ENCODE peak calls at places on chromosomes 5 and 9, in seven cellular contexts. K is BE2C, D is coronary artery, W is B cell, V is MCF 10A, U is RWPE1, A is HFFc6. T is an unnamed sample.

GRCh38 chr9:121455527-121456239 is 44.0 kb downstream of the GGTA1 start:
- DNase-seq in K (no peak), D (no peak), W (no peak), V (no peak), U (no peak), A (no peak), T (no peak)

GRCh38 chr9:69044226-69045219 is 9.0 kb downstream of the FXN start:
- DNase-seq in K (no peak), D (no peak), W (no peak), V (no peak), U (no peak), A (no peak), T (no peak)

GRCh38 chr9:108056805-108057386 is 567.3 kb upstream of the KLF4 start:
- DNase-seq in K (no peak), D (no peak), W (no peak), V (peak), U (peak), A (peak), T (no peak)

GRCh38 chr9:119372951-119373350 is 3.7 kb upstream of the BRINP1 start:
- DNase-seq in K (no peak), D (no peak), W (no peak), V (no peak), U (no peak), A (no peak), T (no peak)

GRCh38 chr9:1222511-1222910 is 172.4 kb downstream of the DMRT2 start:
- DNase-seq in K (no peak), D (no peak), W (no peak), V (no peak), U (no peak), A (peak), T (no peak)

GRCh38 chr5:139749242-139749641 is 46.4 kb upstream of the PSD2 start:
- DNase-seq in K (no peak), D (no peak), W (no peak), V (peak), U (no peak), A (no peak), T (no peak)

GRCh38 chr5:1244255-1244654 is 19.1 kb downstream of the SLC6A18 start:
- DNase-seq in K (no peak), D (no peak), W (no peak), V (no peak), U (no peak), A (no peak), T (no peak)

GRCh38 chr5:58745350-58745749 is 162.5 kb downstream of the RAB3C start:
- DNase-seq in K (no peak), D (no peak), W (no peak), V (no peak), U (no peak), A (no peak), T (no peak)

GRCh38 chr5:74919487-74919886 is 53.3 kb upstream of the FAM169A start:
- DNase-seq in K (no peak), D (no peak), W (peak), V (peak), U (peak), A (peak), T (no peak)

GRCh38 chr9:21964925-21965385 is 29.2 kb downstream of the CDKN2A start:
- DNase-seq in K (no peak), D (no peak), W (peak), V (no peak), U (no peak), A (no peak), T (no peak)

GRCh38 chr5:68224561-68225187 is 9.1 kb downstream of the PIK3R1 start:
- DNase-seq in K (no peak), D (no peak), W (no peak), V (no peak), U (peak), A (peak), T (no peak)

GRCh38 chr5:59351076-59351794 is 542.3 kb downstream of the PDE4D start:
- DNase-seq in K (no peak), D (no peak), W (no peak), V (peak), U (no peak), A (no peak), T (no peak)

GRCh38 chr5:175235251-175235963 is 208.6 kb downstream of the DRD1 start:
- DNase-seq in K (no peak), D (no peak), W (no peak), V (no peak), U (no peak), A (peak), T (no peak)

GRCh38 chr5:159402871-159403270 is 72.6 kb upstream of the IL12B start:
- DNase-seq in K (no peak), D (no peak), W (no peak), V (no peak), U (no peak), A (no peak), T (no peak)

GRCh38 chr5:10635257-10635860 is 71.5 kb downstream of the ANKRD33B start:
- DNase-seq in K (no peak), D (no peak), W (peak), V (peak), U (peak), A (peak), T (no peak)

GRCh38 chr9:129398101-129398795 is 220.2 kb upstream of the IER5L start:
- DNase-seq in K (no peak), D (no peak), W (no peak), V (no peak), U (no peak), A (no peak), T (no peak)

GRCh38 chr5:177171961-177172360 is 38.4 kb downstream of the NSD1 start:
- DNase-seq in K (no peak), D (no peak), W (no peak), V (no peak), U (no peak), A (no peak), T (no peak)

GRCh38 chr5:149280802-149281201 is 9.1 kb downstream of the AFAP1L1 start:
- DNase-seq in K (no peak), D (no peak), W (no peak), V (no peak), U (no peak), A (no peak), T (no peak)

GRCh38 chr9:111966851-111967250 is 70.2 kb downstream of the UGCG start:
- DNase-seq in K (no peak), D (no peak), W (no peak), V (peak), U (no peak), A (no peak), T (no peak)

GRCh38 chr5:140549237-140550144 is 2.0 kb downstream of the EIF4EBP3 start:
- DNase-seq in K (peak), D (no peak), W (peak), V (peak), U (peak), A (no peak), T (no peak)

GRCh38 chr5:178238711-178239592 is 6.3 kb upstream of the PHYKPL start:
- DNase-seq in K (no peak), D (no peak), W (peak), V (no peak), U (no peak), A (no peak), T (no peak)

GRCh38 chr5:66010476-66010875 is 84.1 kb downstream of the ERBIN start:
- DNase-seq in K (no peak), D (no peak), W (peak), V (no peak), U (no peak), A (peak), T (no peak)

GRCh38 chr9:89243296-89244061 is 64.9 kb upstream of the SHC3 start:
- DNase-seq in K (no peak), D (no peak), W (no peak), V (no peak), U (no peak), A (no peak), T (no peak)

GRCh38 chr5:1747079-1747802 is 52.4 kb downstream of the MRPL36 start:
- DNase-seq in K (peak), D (peak), W (no peak), V (no peak), U (no peak), A (no peak), T (no peak)

GRCh38 chr5:178801021-178801420 is 58.7 kb upstream of the ZNF354B start:
- DNase-seq in K (no peak), D (peak), W (no peak), V (no peak), U (no peak), A (no peak), T (no peak)

GRCh38 chr9:107106416-107106815 is 176.7 kb upstream of the RAD23B start:
- DNase-seq in K (no peak), D (no peak), W (no peak), V (no peak), U (no peak), A (no peak), T (no peak)

GRCh38 chr9:115194216-115194615 is 76.3 kb upstream of the TNC start:
- DNase-seq in K (no peak), D (no peak), W (no peak), V (no peak), U (no peak), A (no peak), T (no peak)

GRCh38 chr9:132837501-132838268 is 40.4 kb downstream of the AK8 start:
- DNase-seq in K (no peak), D (no peak), W (no peak), V (no peak), U (no peak), A (no peak), T (no peak)

GRCh38 chr5:62082370-62082778 is 223.6 kb upstream of the KIF2A start:
- DNase-seq in K (no peak), D (no peak), W (no peak), V (peak), U (peak), A (peak), T (no peak)

GRCh38 chr5:113047234-113047633 is 70.6 kb downstream of the DCP2 start:
- DNase-seq in K (no peak), D (no peak), W (no peak), V (peak), U (peak), A (peak), T (no peak)

GRCh38 chr9:75962186-75963036 is 71.9 kb downstream of the PCSK5 start:
- DNase-seq in K (no peak), D (no peak), W (no peak), V (no peak), U (no peak), A (no peak), T (no peak)

GRCh38 chr9:98057095-98057799 is 715 bp downstream of the NANS start:
- DNase-seq in K (no peak), D (no peak), W (no peak), V (peak), U (no peak), A (no peak), T (no peak)

GRCh38 chr9:99607852-99608448 is 213.7 kb upstream of the NR4A3 start:
- DNase-seq in K (no peak), D (no peak), W (no peak), V (no peak), U (no peak), A (no peak), T (no peak)

DNA sequence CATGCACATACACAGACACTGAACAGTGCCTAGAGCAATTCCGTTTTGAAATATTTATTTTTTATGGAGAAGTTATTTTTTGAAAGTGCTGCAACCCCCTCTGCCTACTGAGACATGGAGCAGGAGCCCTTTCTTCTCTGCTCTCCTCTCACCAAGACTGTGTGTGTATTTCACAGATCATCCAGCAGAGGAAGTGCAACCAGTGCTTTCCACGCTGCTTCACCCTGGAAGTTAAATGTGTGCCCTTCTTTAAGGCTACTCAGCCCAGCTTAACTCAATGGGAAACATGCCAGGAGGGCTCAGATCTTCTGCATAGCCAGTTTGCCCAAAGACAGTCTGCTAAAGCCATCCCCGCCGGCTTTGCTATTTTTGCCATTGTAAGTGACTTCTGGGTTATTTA is 606.3 kb downstream of the TLE1 start:
- DNase-seq in K (no peak), D (no peak), W (no peak), V (peak), U (no peak), A (no peak), T (no peak)
- TF ChIP-seq CTCF in K (peak), D (no peak), W (no peak), V (no peak), U (no peak), A (no peak), T (no peak)

GRCh38 chr5:180495991-180496741 is 2.0 kb downstream of the CNOT6 start:
- DNase-seq in K (no peak), D (no peak), W (no peak), V (peak), U (peak), A (no peak), T (no peak)

GRCh38 chr5:180494510-180495181 is 467 bp downstream of the CNOT6 start:
- DNase-seq in K (peak), D (no peak), W (no peak), V (peak), U (peak), A (peak), T (no peak)

GRCh38 chr5:180495292-180495691 is 1.1 kb downstream of the CNOT6 start:
- DNase-seq in K (no peak), D (no peak), W (no peak), V (peak), U (peak), A (no peak), T (no peak)

GRCh38 chr5:180492226-180492903 is 1.8 kb upstream of the CNOT6 start:
- DNase-seq in K (no peak), D (no peak), W (no peak), V (no peak), U (no peak), A (no peak), T (no peak)

GRCh38 chr5:180494060-180494509 is at the start of gene CNOT6:
- DNase-seq in K (peak), D (peak), W (peak), V (peak), U (peak), A (peak), T (peak)
- TF ChIP-seq CTCF in K (no peak), D (no peak), W (no peak), V (no peak), U (no peak), A (no peak), T (no peak)

GRCh38 chr9:84140535-84141101 is 160.0 kb downstream of the RMI1 start:
- DNase-seq in K (no peak), D (no peak), W (peak), V (no peak), U (no peak), A (no peak), T (no peak)
- TF ChIP-seq CTCF in K (no peak), D (no peak), W (no peak), V (no peak), U (no peak), A (no peak), T (no peak)

DNA sequence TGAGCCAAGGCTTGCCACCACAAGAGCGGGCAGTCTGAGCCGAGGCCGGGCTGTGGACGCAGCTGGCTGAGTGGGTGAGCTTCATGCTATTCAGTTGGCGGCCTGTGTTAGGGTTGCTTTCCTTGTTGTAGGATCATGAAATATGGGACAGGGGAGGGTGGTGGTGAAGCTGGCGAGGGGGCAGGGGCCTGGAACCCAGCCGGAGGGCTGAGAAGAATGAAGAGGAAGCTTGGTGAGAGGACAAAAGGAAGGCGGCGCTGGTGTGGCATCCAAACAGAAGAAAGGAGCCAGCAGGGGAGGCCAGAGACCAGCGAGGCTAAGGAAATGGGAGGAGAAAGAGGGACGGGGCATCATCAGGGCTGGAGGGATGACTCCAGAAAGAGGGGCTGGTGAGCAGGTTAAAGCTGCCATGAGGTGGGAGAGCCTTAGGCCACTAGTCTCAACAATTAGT is 18.3 kb downstream of the RALGPS1 start:
- DNase-seq in K (no peak), D (no peak), W (no peak), V (no peak), U (no peak), A (no peak), T (no peak)
- TF ChIP-seq CTCF in K (no peak), D (no peak), W (no peak), V (no peak), U (no peak), A (no peak), T (no peak)

DNA sequence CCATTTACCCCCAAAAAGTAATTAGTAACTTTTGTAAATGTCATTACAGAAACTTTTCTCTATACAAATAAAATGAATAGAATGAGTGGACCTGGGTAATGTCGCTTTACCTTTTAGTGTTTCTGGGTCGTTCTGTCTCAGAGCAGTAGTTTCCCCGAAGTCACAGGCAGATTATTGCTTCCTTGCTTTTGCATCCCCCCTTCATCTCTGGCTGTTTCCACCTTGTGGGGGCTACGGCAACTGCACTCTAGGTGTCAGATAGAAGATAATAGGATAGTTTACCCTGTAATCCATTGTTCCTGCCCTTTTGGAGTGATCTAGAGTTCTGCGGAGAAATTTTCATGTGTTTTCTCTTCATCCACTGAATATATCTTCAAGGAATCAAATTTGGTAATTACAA is 68.7 kb downstream of the PRR16 start:
- DNase-seq in K (peak), D (no peak), W (no peak), V (no peak), U (no peak), A (no peak), T (no peak)
- TF ChIP-seq CTCF in K (peak), D (no peak), W (no peak), V (no peak), U (no peak), A (peak), T (no peak)

GRCh38 chr5:72460413-72460812 is 46.8 kb downstream of the ZNF366 start:
- DNase-seq in K (no peak), D (no peak), W (no peak), V (no peak), U (no peak), A (no peak), T (no peak)

GRCh38 chr5:72464071-72464470 is 43.1 kb downstream of the ZNF366 start:
- DNase-seq in K (no peak), D (no peak), W (no peak), V (no peak), U (no peak), A (no peak), T (no peak)

GRCh38 chr5:72465068-72465467 is 42.1 kb downstream of the ZNF366 start:
- DNase-seq in K (no peak), D (no peak), W (no peak), V (no peak), U (no peak), A (no peak), T (no peak)

GRCh38 chr5:72465601-72466563 is 41.3 kb downstream of the ZNF366 start:
- DNase-seq in K (no peak), D (no peak), W (no peak), V (no peak), U (no peak), A (no peak), T (no peak)

DNA sequence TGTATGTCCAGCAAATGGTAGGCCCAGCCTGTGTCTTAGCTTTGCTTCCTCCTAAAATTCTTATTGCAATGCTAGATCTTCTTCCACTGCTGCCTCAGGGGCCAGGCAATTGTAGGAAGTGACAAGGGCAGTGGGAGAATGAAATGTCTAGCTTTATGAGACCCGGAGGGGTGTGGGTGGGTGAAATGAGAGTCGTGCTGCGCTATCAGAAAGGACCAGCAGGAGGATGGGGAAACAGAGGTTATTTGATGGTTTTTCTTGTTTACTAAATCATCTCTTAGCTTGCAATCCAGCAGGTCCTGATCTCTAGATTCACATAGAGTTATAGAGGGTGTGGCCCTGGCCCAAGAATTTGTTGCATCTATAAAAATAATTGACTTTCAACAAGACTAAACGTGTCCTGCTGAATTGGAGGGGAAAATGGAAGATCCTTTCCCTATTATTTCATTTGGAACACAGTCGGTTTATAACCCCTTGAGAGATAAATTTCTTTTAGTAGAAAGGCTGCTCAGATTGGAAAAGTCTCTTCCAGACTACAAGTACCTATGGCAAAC is 43.6 kb downstream of the ZNF366 start:
- DNase-seq in K (no peak), D (no peak), W (no peak), V (no peak), U (peak), A (no peak), T (no peak)
- TF ChIP-seq CTCF in K (peak), D (no peak), W (no peak), V (no peak), U (no peak), A (peak), T (no peak)

DNA sequence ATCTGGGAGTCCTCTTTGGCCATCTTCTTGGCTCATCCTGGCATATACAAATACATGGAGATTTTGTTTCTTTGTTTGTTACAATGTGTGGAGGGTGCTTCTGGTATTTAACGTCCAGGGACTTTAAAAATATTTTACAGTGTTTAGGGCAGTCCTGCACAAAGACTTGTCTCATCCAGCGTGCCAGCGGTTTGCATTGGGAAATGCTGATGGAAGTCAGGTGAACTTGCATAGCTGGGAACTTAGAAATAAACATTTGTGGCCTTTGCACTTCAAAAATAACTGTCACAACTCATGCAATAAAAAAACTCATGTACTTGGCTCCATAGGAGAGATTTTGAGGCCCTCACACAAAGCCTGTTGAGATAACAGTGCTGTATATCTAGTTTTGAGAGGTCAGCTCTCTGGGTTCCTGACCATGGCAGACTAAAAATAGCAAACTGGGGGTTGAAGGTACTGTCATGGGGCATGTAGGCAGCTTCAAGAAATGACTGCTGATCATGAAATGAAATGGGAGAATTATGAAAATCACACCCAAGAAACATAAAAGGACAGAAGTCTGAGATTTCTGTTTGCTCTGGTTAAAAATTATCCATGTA is 5.5 kb downstream of the COMMD10 start:
- DNase-seq in K (no peak), D (no peak), W (no peak), V (no peak), U (no peak), A (no peak), T (no peak)
- TF ChIP-seq CTCF in K (no peak), D (no peak), W (no peak), V (no peak), U (no peak), A (no peak), T (no peak)

T was measured in omental fat pad.